ENCODE peak calls at places on chromosomes 6 and 20, in seven cellular contexts. One of them, this sample, is unnamed. For H3K4me1, the result is how much of the 10 kb centered on the place peaks cover.

GRCh38 chr6:31901415-31901952 is 402 bp downstream of the ZBTB12 start:
- DNase-seq in breast epithelium: no peak
- DNase-seq in H9: no peak
- DNase-seq in transverse colon: peak
- DNase-seq in endodermal cell: peak
- DNase-seq in OCI-LY7: peak
- DNase-seq in uterus: peak
- DNase-seq in this sample: peak

GRCh38 chr6:28657756-28658465 is 132.2 kb downstream of the GPX5 start:
- DNase-seq in breast epithelium: no peak
- DNase-seq in H9: peak
- DNase-seq in transverse colon: peak
- DNase-seq in endodermal cell: peak
- DNase-seq in OCI-LY7: peak
- DNase-seq in uterus: peak
- DNase-seq in this sample: peak

GRCh38 chr6:143140767-143141166 is 80.1 kb downstream of the AIG1 start:
- DNase-seq in breast epithelium: no peak
- DNase-seq in H9: no peak
- DNase-seq in transverse colon: no peak
- DNase-seq in endodermal cell: no peak
- DNase-seq in OCI-LY7: no peak
- DNase-seq in uterus: no peak
- DNase-seq in this sample: no peak

GRCh38 chr6:110421749-110422443 is 6.5 kb upstream of the DDO start:
- DNase-seq in breast epithelium: no peak
- DNase-seq in H9: no peak
- DNase-seq in transverse colon: no peak
- DNase-seq in endodermal cell: no peak
- DNase-seq in OCI-LY7: no peak
- DNase-seq in uterus: no peak
- DNase-seq in this sample: no peak

GRCh38 chr20:11901127-11901526 is 16.6 kb upstream of the BTBD3 start:
- DNase-seq in breast epithelium: no peak
- DNase-seq in H9: no peak
- DNase-seq in transverse colon: no peak
- DNase-seq in endodermal cell: no peak
- DNase-seq in OCI-LY7: no peak
- DNase-seq in uterus: no peak
- DNase-seq in this sample: peak

GRCh38 chr6:3383525-3383924 is 73.3 kb downstream of the SLC22A23 start:
- DNase-seq in breast epithelium: no peak
- DNase-seq in H9: no peak
- DNase-seq in transverse colon: peak
- DNase-seq in endodermal cell: no peak
- DNase-seq in OCI-LY7: no peak
- DNase-seq in uterus: peak
- DNase-seq in this sample: peak

GRCh38 chr20:32518593-32519366 is 66.4 kb downstream of the NOL4L start:
- DNase-seq in breast epithelium: no peak
- DNase-seq in H9: no peak
- DNase-seq in transverse colon: no peak
- DNase-seq in endodermal cell: peak
- DNase-seq in OCI-LY7: no peak
- DNase-seq in uterus: no peak
- DNase-seq in this sample: no peak

GRCh38 chr6:13375360-13375878 is 47.1 kb upstream of the TBC1D7 start:
- DNase-seq in breast epithelium: no peak
- DNase-seq in H9: no peak
- DNase-seq in transverse colon: no peak
- DNase-seq in endodermal cell: no peak
- DNase-seq in OCI-LY7: peak
- DNase-seq in uterus: no peak
- DNase-seq in this sample: no peak

GRCh38 chr6:72418495-72418894 is 203.4 kb upstream of the KCNQ5 start:
- DNase-seq in breast epithelium: no peak
- DNase-seq in H9: no peak
- DNase-seq in transverse colon: no peak
- DNase-seq in endodermal cell: no peak
- DNase-seq in OCI-LY7: no peak
- DNase-seq in uterus: no peak
- DNase-seq in this sample: peak

GRCh38 chr6:116217069-116217468 is 36.8 kb downstream of the TSPYL4 start:
- DNase-seq in breast epithelium: no peak
- DNase-seq in H9: no peak
- DNase-seq in transverse colon: no peak
- DNase-seq in endodermal cell: no peak
- DNase-seq in OCI-LY7: peak
- DNase-seq in uterus: no peak
- DNase-seq in this sample: peak

GRCh38 chr20:53547664-53548239 is 45.9 kb downstream of the ZNF217 start:
- DNase-seq in breast epithelium: no peak
- DNase-seq in H9: peak
- DNase-seq in transverse colon: peak
- DNase-seq in endodermal cell: peak
- DNase-seq in OCI-LY7: peak
- DNase-seq in uterus: peak
- DNase-seq in this sample: peak

GRCh38 chr20:23320317-23320716 is 30.3 kb upstream of the NXT1 start:
- DNase-seq in breast epithelium: no peak
- DNase-seq in H9: no peak
- DNase-seq in transverse colon: no peak
- DNase-seq in endodermal cell: no peak
- DNase-seq in OCI-LY7: no peak
- DNase-seq in uterus: no peak
- DNase-seq in this sample: peak

GRCh38 chr6:96943535-96943934 is 19.0 kb downstream of the KLHL32 start:
- DNase-seq in breast epithelium: no peak
- DNase-seq in H9: no peak
- DNase-seq in transverse colon: no peak
- DNase-seq in endodermal cell: no peak
- DNase-seq in OCI-LY7: no peak
- DNase-seq in uterus: no peak
- DNase-seq in this sample: no peak

GRCh38 chr6:144756469-144756868 is 471.3 kb downstream of the UTRN start:
- DNase-seq in breast epithelium: no peak
- DNase-seq in H9: no peak
- DNase-seq in transverse colon: no peak
- DNase-seq in endodermal cell: no peak
- DNase-seq in OCI-LY7: no peak
- DNase-seq in uterus: no peak
- DNase-seq in this sample: no peak

GRCh38 chr6:117456998-117457397 is 25.5 kb upstream of the DCBLD1 start:
- DNase-seq in breast epithelium: no peak
- DNase-seq in H9: no peak
- DNase-seq in transverse colon: no peak
- DNase-seq in endodermal cell: no peak
- DNase-seq in OCI-LY7: no peak
- DNase-seq in uterus: no peak
- DNase-seq in this sample: no peak

GRCh38 chr6:169678342-169678741 is 23.5 kb downstream of the WDR27 start:
- DNase-seq in breast epithelium: no peak
- DNase-seq in H9: no peak
- DNase-seq in transverse colon: no peak
- DNase-seq in endodermal cell: no peak
- DNase-seq in OCI-LY7: no peak
- DNase-seq in uterus: no peak
- DNase-seq in this sample: no peak

GRCh38 chr6:167094436-167094819 is 28.5 kb upstream of the CCR6 start:
- DNase-seq in breast epithelium: no peak
- DNase-seq in H9: no peak
- DNase-seq in transverse colon: no peak
- DNase-seq in endodermal cell: peak
- DNase-seq in OCI-LY7: no peak
- DNase-seq in uterus: no peak
- DNase-seq in this sample: no peak

GRCh38 chr6:56521988-56522387 is 120.7 kb downstream of the DST start:
- DNase-seq in breast epithelium: no peak
- DNase-seq in H9: no peak
- DNase-seq in transverse colon: no peak
- DNase-seq in endodermal cell: no peak
- DNase-seq in OCI-LY7: no peak
- DNase-seq in uterus: no peak
- DNase-seq in this sample: no peak

GRCh38 chr6:107679457-107679856 is 144.7 kb downstream of the SCML4 start:
- DNase-seq in breast epithelium: no peak
- DNase-seq in H9: peak
- DNase-seq in transverse colon: no peak
- DNase-seq in endodermal cell: peak
- DNase-seq in OCI-LY7: no peak
- DNase-seq in uterus: peak
- DNase-seq in this sample: peak

GRCh38 chr6:170176621-170177382 is 114.1 kb downstream of the DLL1 start:
- DNase-seq in breast epithelium: peak
- DNase-seq in H9: no peak
- DNase-seq in transverse colon: no peak
- DNase-seq in endodermal cell: no peak
- DNase-seq in OCI-LY7: no peak
- DNase-seq in uterus: peak
- DNase-seq in this sample: no peak

GRCh38 chr6:165988757-165989456 is 178.7 kb downstream of the TBXT start:
- DNase-seq in breast epithelium: no peak
- DNase-seq in H9: no peak
- DNase-seq in transverse colon: no peak
- DNase-seq in endodermal cell: peak
- DNase-seq in OCI-LY7: no peak
- DNase-seq in uterus: no peak
- DNase-seq in this sample: no peak

GRCh38 chr20:24872291-24873014 is 76.6 kb upstream of the CST7 start:
- DNase-seq in breast epithelium: no peak
- DNase-seq in H9: no peak
- DNase-seq in transverse colon: no peak
- DNase-seq in endodermal cell: no peak
- DNase-seq in OCI-LY7: peak
- DNase-seq in uterus: no peak
- DNase-seq in this sample: no peak

GRCh38 chr6:13913226-13914001 is 11.3 kb upstream of the RNF182 start:
- DNase-seq in breast epithelium: no peak
- DNase-seq in H9: no peak
- DNase-seq in transverse colon: no peak
- DNase-seq in endodermal cell: no peak
- DNase-seq in OCI-LY7: no peak
- DNase-seq in uterus: no peak
- DNase-seq in this sample: no peak

GRCh38 chr20:53609501-53610445 is 16.1 kb upstream of the ZNF217 start:
- DNase-seq in breast epithelium: no peak
- DNase-seq in H9: no peak
- DNase-seq in transverse colon: peak
- DNase-seq in endodermal cell: peak
- DNase-seq in OCI-LY7: peak
- DNase-seq in uterus: no peak
- DNase-seq in this sample: peak

GRCh38 chr20:12927489-12927888 is 81.3 kb upstream of the SPTLC3 start:
- DNase-seq in breast epithelium: no peak
- DNase-seq in H9: no peak
- DNase-seq in transverse colon: no peak
- DNase-seq in endodermal cell: no peak
- DNase-seq in OCI-LY7: no peak
- DNase-seq in uterus: no peak
- DNase-seq in this sample: peak

GRCh38 chr6:24472181-24472580 is 17.2 kb downstream of the GPLD1 start:
- DNase-seq in breast epithelium: no peak
- DNase-seq in H9: no peak
- DNase-seq in transverse colon: no peak
- DNase-seq in endodermal cell: no peak
- DNase-seq in OCI-LY7: no peak
- DNase-seq in uterus: no peak
- DNase-seq in this sample: peak

GRCh38 chr6:15429146-15430110 is 183.6 kb downstream of the JARID2 start:
- DNase-seq in breast epithelium: no peak
- DNase-seq in H9: no peak
- DNase-seq in transverse colon: no peak
- DNase-seq in endodermal cell: peak
- DNase-seq in OCI-LY7: no peak
- DNase-seq in uterus: no peak
- DNase-seq in this sample: peak
- H3K4me1 ChIP-seq in breast epithelium: under half
- H3K4me1 ChIP-seq in H9: half or more
- H3K4me1 ChIP-seq in transverse colon: under half
- H3K4me1 ChIP-seq in endodermal cell: under half
- H3K4me1 ChIP-seq in OCI-LY7: under half
- H3K4me1 ChIP-seq in uterus: under half
- H3K4me1 ChIP-seq in this sample: half or more

DNA sequence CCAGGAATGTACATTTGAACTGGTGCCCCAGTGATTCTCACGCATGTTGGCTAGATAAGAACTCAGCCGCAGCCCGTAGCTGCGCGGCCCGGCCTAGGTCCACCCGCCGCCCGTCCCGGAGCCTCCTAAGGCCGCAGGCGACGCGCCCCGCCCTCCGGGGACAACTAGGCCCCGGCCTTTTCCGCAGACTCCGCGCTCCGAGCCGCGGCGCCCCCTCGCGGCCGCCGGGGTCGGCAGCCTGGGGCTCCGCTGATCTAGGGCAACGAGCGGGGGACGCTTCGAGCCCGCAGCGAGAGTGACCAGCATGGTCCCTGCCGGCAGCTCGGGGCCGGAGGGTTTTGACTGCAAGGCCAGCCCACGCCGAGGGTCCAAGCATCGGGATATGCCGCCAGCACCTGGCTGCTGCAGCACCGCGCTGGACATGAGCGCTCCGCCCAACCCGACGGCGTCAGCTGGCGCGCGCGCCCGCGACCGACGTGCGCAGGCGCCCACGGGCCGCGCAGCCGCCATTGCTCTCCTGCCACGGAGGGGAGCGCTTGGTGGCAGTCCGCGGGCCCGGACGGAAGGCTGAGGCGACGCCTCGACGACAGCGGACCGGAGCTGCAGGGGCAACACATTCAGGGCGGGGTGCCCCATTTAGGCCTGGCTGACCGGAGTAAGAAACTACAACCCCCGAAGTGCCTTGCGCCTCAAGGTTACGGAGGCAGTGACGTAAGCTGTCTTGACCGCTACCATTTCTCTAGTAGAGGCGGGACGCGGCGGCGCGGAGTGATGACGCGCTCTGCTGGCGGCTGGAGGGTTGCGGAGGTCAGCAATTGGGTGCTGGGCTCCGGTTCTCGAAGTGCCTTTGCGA is at the start of gene AP5S1:
- DNase-seq in breast epithelium: peak
- DNase-seq in H9: peak
- DNase-seq in transverse colon: peak
- DNase-seq in endodermal cell: peak
- DNase-seq in OCI-LY7: peak
- DNase-seq in uterus: peak
- DNase-seq in this sample: peak
- H3K4me1 ChIP-seq in breast epithelium: under half
- H3K4me1 ChIP-seq in H9: under half
- H3K4me1 ChIP-seq in transverse colon: under half
- H3K4me1 ChIP-seq in endodermal cell: under half
- H3K4me1 ChIP-seq in OCI-LY7: under half
- H3K4me1 ChIP-seq in uterus: under half
- H3K4me1 ChIP-seq in this sample: under half

GRCh38 chr6:122458087-122458486 is 13.5 kb downstream of the SERINC1 start:
- DNase-seq in breast epithelium: no peak
- DNase-seq in H9: no peak
- DNase-seq in transverse colon: no peak
- DNase-seq in endodermal cell: no peak
- DNase-seq in OCI-LY7: no peak
- DNase-seq in uterus: no peak
- DNase-seq in this sample: no peak
- H3K4me1 ChIP-seq in breast epithelium: under half
- H3K4me1 ChIP-seq in H9: under half
- H3K4me1 ChIP-seq in transverse colon: under half
- H3K4me1 ChIP-seq in endodermal cell: under half
- H3K4me1 ChIP-seq in OCI-LY7: under half
- H3K4me1 ChIP-seq in uterus: under half
- H3K4me1 ChIP-seq in this sample: under half

GRCh38 chr6:26329763-26330511 is 35.1 kb upstream of the BTN3A2 start:
- DNase-seq in breast epithelium: no peak
- DNase-seq in H9: peak
- DNase-seq in transverse colon: peak
- DNase-seq in endodermal cell: peak
- DNase-seq in OCI-LY7: peak
- DNase-seq in uterus: no peak
- DNase-seq in this sample: peak
- H3K4me1 ChIP-seq in breast epithelium: under half
- H3K4me1 ChIP-seq in H9: under half
- H3K4me1 ChIP-seq in transverse colon: under half
- H3K4me1 ChIP-seq in endodermal cell: under half
- H3K4me1 ChIP-seq in OCI-LY7: under half
- H3K4me1 ChIP-seq in uterus: under half
- H3K4me1 ChIP-seq in this sample: under half

This sample was measured in adipocyte.